ENCODE peak calls at places on chromosomes 1 and 21, in four cellular contexts. A, C, Z and F are unnamed samples.
A peak's percentile ranks its signal among the peaks of the same experiment; 100 is the strongest.

GRCh38 chr21:45421071-45421845 is 16.3 kb downstream of the COL18A1 start:
- DNase-seq in A (peak; percentile 59), C (no peak), Z (no peak), F (no peak)

GRCh38 chr21:34754690-34755647 is 86.2 kb downstream of the CLIC6 start:
- DNase-seq in Z (no peak), C (no peak), A (no peak), F (no peak)

GRCh38 chr1:218336353-218336752 is 8.8 kb upstream of the TGFB2 start:
- DNase-seq in Z (no peak), C (peak; percentile 84), A (no peak), F (no peak)

GRCh38 chr1:154765970-154766369 is 104.1 kb downstream of the KCNN3 start:
- DNase-seq in C (no peak), A (peak; percentile 62), Z (no peak), F (no peak)

GRCh38 chr1:204736861-204737260 is 51.3 kb upstream of the LRRN2 start:
- DNase-seq in A (no peak), C (no peak), Z (no peak), F (no peak)

GRCh38 chr1:241022366-241022765 is 334.6 kb downstream of the RGS7 start:
- DNase-seq in C (no peak), Z (no peak), A (peak; percentile 64), F (no peak)

GRCh38 chr21:42524341-42525227 is 10.9 kb downstream of the SLC37A1 start:
- DNase-seq in Z (no peak), A (no peak), C (no peak), F (no peak)

GRCh38 chr1:89987170-89987819 is 7.6 kb upstream of the ZNF326 start:
- DNase-seq in C (peak; percentile 49), A (peak; percentile 81), Z (peak; percentile 62), F (peak; percentile 33)

GRCh38 chr1:202112864-202113689 is 9.6 kb upstream of the GPR37L1 start:
- DNase-seq in Z (no peak), C (no peak), A (peak; percentile 27), F (no peak)

GRCh38 chr1:193786996-193787546 is 600.7 kb upstream of the B3GALT2 start:
- DNase-seq in A (no peak), Z (no peak), C (no peak), F (no peak)

GRCh38 chr1:7298749-7299151 is 472.3 kb upstream of the VAMP3 start:
- DNase-seq in C (peak; percentile 60), Z (no peak), A (peak; percentile 28), F (no peak)

GRCh38 chr1:31936278-31936965 is 1.7 kb downstream of the PTP4A2 start:
- DNase-seq in A (no peak), Z (no peak), C (no peak), F (no peak)

GRCh38 chr1:34037109-34037508 is 127.9 kb downstream of the CSMD2 start:
- DNase-seq in A (no peak), C (no peak), Z (no peak), F (no peak)

GRCh38 chr1:24513691-24514090 is 11.1 kb downstream of the RCAN3 start:
- DNase-seq in Z (no peak), A (no peak), C (no peak), F (no peak)

GRCh38 chr1:167090289-167090942 is at the start of gene GPA33:
- DNase-seq in Z (no peak), C (no peak), A (no peak), F (no peak)

GRCh38 chr1:40711465-40712404 is 20.2 kb downstream of the NFYC start:
- DNase-seq in A (peak; percentile 93), Z (no peak), C (no peak), F (no peak)

GRCh38 chr1:12528021-12528852 is 89.8 kb downstream of the DHRS3 start:
- DNase-seq in A (peak; percentile 81), Z (no peak), C (no peak), F (no peak)

GRCh38 chr1:242546441-242546840 is 21.9 kb upstream of the PLD5 start:
- DNase-seq in Z (no peak), A (no peak), C (no peak), F (no peak)

GRCh38 chr1:32878183-32878582 is 7.5 kb upstream of the FNDC5 start:
- DNase-seq in C (no peak), Z (no peak), A (peak; percentile 72), F (no peak)

GRCh38 chr1:119006406-119007279 is 18.5 kb upstream of the TBX15 start:
- DNase-seq in A (no peak), Z (no peak), C (no peak), F (no peak)

GRCh38 chr21:42666023-42666747 is 12.8 kb downstream of the PDE9A start:
- DNase-seq in A (no peak), C (no peak), Z (no peak), F (no peak)

GRCh38 chr1:70220015-70220414 is 1.2 kb upstream of the SRSF11 start:
- DNase-seq in C (no peak), A (no peak), Z (no peak), F (no peak)

GRCh38 chr1:25066731-25067520 is 136.8 kb upstream of the RUNX3 start:
- DNase-seq in C (no peak), A (peak; percentile 26), Z (no peak), F (no peak)

GRCh38 chr1:222754386-222755139 is 17.6 kb downstream of the FAM177B start:
- DNase-seq in A (peak; percentile 98), C (peak; percentile 32), Z (peak; percentile 87), F (no peak)

GRCh38 chr21:15895142-15896106 is 165.6 kb downstream of the USP25 start:
- DNase-seq in Z (no peak), A (no peak), C (no peak), F (no peak)

GRCh38 chr1:22155517-22155916 is 12.6 kb upstream of the WNT4 start:
- DNase-seq in Z (no peak), A (no peak), C (no peak), F (no peak)

GRCh38 chr1:98385691-98386090 is 275.8 kb upstream of the SNX7 start:
- DNase-seq in Z (no peak), C (no peak), A (no peak), F (no peak)

GRCh38 chr1:164589961-164590507 is 31.1 kb downstream of the PBX1 start:
- DNase-seq in Z (no peak), A (no peak), C (no peak), F (no peak)